ENCODE peak calls at places on chromosomes 16 and 17, in seven cellular contexts. P, J, D, V, L, O and N are unnamed samples.

GRCh38 chr17:31068291-31068690 is 26.5 kb upstream of the NF1 start:
- DNase-seq in P (no peak), J (peak; percentile 53), D (peak; percentile 46), V (peak; percentile 40), L (no peak), O (peak; percentile 17), N (no peak)

GRCh38 chr16:75087040-75087979 is 29.3 kb downstream of the LDHD start:
- DNase-seq in P (peak; percentile 89), J (no peak), D (no peak), V (peak; percentile 67), L (peak; percentile 54), O (no peak), N (no peak)

GRCh38 chr16:56647641-56648431 is 3.9 kb upstream of the MT1B start:
- DNase-seq in P (no peak), J (no peak), D (no peak), V (no peak), L (no peak), O (no peak), N (no peak)

GRCh38 chr16:87000007-87000406 is 317.2 kb downstream of the C16orf95 start:
- DNase-seq in P (no peak), J (peak; percentile 58), D (no peak), V (no peak), L (no peak), O (no peak), N (no peak)

GRCh38 chr16:89843409-89844350 is 15.4 kb downstream of the SPIRE2 start:
- DNase-seq in P (no peak), J (no peak), D (peak; percentile 17), V (no peak), L (no peak), O (no peak), N (no peak)

GRCh38 chr16:51276335-51276734 is 125.3 kb upstream of the SALL1 start:
- DNase-seq in P (no peak), J (peak; percentile 28), D (no peak), V (peak; percentile 60), L (no peak), O (no peak), N (no peak)

GRCh38 chr17:73782641-73783381 is 138.6 kb upstream of the SDK2 start:
- DNase-seq in P (no peak), J (no peak), D (no peak), V (no peak), L (no peak), O (no peak), N (no peak)

GRCh38 chr17:44187131-44187899 is 543 bp downstream of the TMUB2 start:
- DNase-seq in P (peak; percentile 63), J (no peak), D (no peak), V (peak; percentile 76), L (no peak), O (no peak), N (peak; percentile 75)

GRCh38 chr16:89367538-89368059 is 122.8 kb downstream of the ANKRD11 start:
- DNase-seq in P (no peak), J (no peak), D (no peak), V (no peak), L (no peak), O (no peak), N (no peak)

GRCh38 chr17:64223283-64223682 is 39.8 kb downstream of the TEX2 start:
- DNase-seq in P (no peak), J (no peak), D (no peak), V (no peak), L (no peak), O (no peak), N (no peak)

GRCh38 chr17:82346342-82347300 is 12.4 kb upstream of the TEX19 start:
- DNase-seq in P (no peak), J (peak; percentile 34), D (no peak), V (no peak), L (no peak), O (no peak), N (peak; percentile 45)

GRCh38 chr17:49991409-49991808 is 3.6 kb downstream of the DLX3 start:
- DNase-seq in P (no peak), J (no peak), D (no peak), V (no peak), L (no peak), O (no peak), N (no peak)

GRCh38 chr16:63447121-63447520 is 1410.9 kb upstream of the CDH8 start:
- DNase-seq in P (no peak), J (no peak), D (no peak), V (no peak), L (no peak), O (no peak), N (no peak)

GRCh38 chr17:81924557-81925532 is 2.7 kb downstream of the MAFG start:
- DNase-seq in P (no peak), J (no peak), D (no peak), V (no peak), L (no peak), O (no peak), N (no peak)

GRCh38 chr16:89722392-89723278 is 1.3 kb downstream of the ZNF276 start:
- DNase-seq in P (peak; percentile 31), J (peak; percentile 86), D (peak; percentile 66), V (peak; percentile 45), L (peak; percentile 82), O (no peak), N (peak; percentile 95)

GRCh38 chr17:7313890-7314718 is 1.1 kb downstream of the GPS2 start:
- DNase-seq in P (no peak), J (no peak), D (no peak), V (peak; percentile 42), L (no peak), O (no peak), N (no peak)

GRCh38 chr17:30550512-30551273 is 73.5 kb downstream of the GOSR1 start:
- DNase-seq in P (peak; percentile 18), J (peak; percentile 37), D (no peak), V (peak; percentile 78), L (no peak), O (no peak), N (no peak)

GRCh38 chr16:66359012-66359411 is 7.5 kb upstream of the CDH5 start:
- DNase-seq in P (peak; percentile 31), J (no peak), D (no peak), V (peak; percentile 66), L (no peak), O (no peak), N (no peak)

GRCh38 chr16:74035816-74036215 is 260.8 kb upstream of the PSMD7 start:
- DNase-seq in P (no peak), J (peak; percentile 22), D (no peak), V (peak; percentile 4), L (no peak), O (no peak), N (no peak)

GRCh38 chr16:81558444-81559175 is 114.0 kb downstream of the CMIP start:
- DNase-seq in P (no peak), J (peak; percentile 92), D (no peak), V (no peak), L (no peak), O (peak; percentile 59), N (peak; percentile 87)

GRCh38 chr16:81796035-81796434 is 16.9 kb downstream of the PLCG2 start:
- DNase-seq in P (no peak), J (no peak), D (no peak), V (no peak), L (no peak), O (no peak), N (no peak)

GRCh38 chr17:11997972-11998233 is 628 bp upstream of the ZNF18 start:
- DNase-seq in P (no peak), J (no peak), D (no peak), V (no peak), L (no peak), O (no peak), N (no peak)

GRCh38 chr16:57898961-57899360 is 72.0 kb downstream of the CNGB1 start:
- DNase-seq in P (no peak), J (no peak), D (no peak), V (no peak), L (no peak), O (no peak), N (no peak)

GRCh38 chr16:18839555-18839954 is 38.2 kb upstream of the ARL6IP1 start:
- DNase-seq in P (no peak), J (no peak), D (no peak), V (peak; percentile 14), L (no peak), O (no peak), N (no peak)

GRCh38 chr16:75443301-75443700 is 10.0 kb upstream of the CFDP1 start:
- DNase-seq in P (peak; percentile 50), J (no peak), D (no peak), V (peak; percentile 44), L (no peak), O (no peak), N (no peak)

GRCh38 chr16:57619606-57620315 is 8.7 kb upstream of the ADGRG1 start:
- DNase-seq in P (no peak), J (peak; percentile 88), D (no peak), V (no peak), L (no peak), O (no peak), N (peak; percentile 66)

GRCh38 chr16:634996-635395 is 1.1 kb downstream of the METTL26 start:
- DNase-seq in P (no peak), J (no peak), D (peak; percentile 29), V (no peak), L (no peak), O (no peak), N (no peak)

GRCh38 chr17:67557052-67557845 is 160.5 kb upstream of the NOL11 start:
- DNase-seq in P (no peak), J (no peak), D (no peak), V (no peak), L (no peak), O (no peak), N (no peak)
- TF ChIP-seq CTCF in P (no peak), J (no peak), D (no peak), V (no peak), L (no peak), O (no peak), N (no peak)

GRCh38 chr16:46903255-46903905 is 19.2 kb downstream of the GPT2 start:
- DNase-seq in P (no peak), J (no peak), D (no peak), V (no peak), L (no peak), O (no peak), N (no peak)
- TF ChIP-seq CTCF in P (no peak), J (no peak), D (no peak), V (no peak), L (no peak), O (no peak), N (no peak)

GRCh38 chr17:8740486-8740885 is 4.2 kb downstream of the CCDC42 start:
- DNase-seq in P (no peak), J (no peak), D (peak; percentile 49), V (no peak), L (no peak), O (no peak), N (no peak)
- TF ChIP-seq CTCF in P (no peak), J (no peak), D (no peak), V (no peak), L (no peak), O (no peak), N (no peak)

DNA sequence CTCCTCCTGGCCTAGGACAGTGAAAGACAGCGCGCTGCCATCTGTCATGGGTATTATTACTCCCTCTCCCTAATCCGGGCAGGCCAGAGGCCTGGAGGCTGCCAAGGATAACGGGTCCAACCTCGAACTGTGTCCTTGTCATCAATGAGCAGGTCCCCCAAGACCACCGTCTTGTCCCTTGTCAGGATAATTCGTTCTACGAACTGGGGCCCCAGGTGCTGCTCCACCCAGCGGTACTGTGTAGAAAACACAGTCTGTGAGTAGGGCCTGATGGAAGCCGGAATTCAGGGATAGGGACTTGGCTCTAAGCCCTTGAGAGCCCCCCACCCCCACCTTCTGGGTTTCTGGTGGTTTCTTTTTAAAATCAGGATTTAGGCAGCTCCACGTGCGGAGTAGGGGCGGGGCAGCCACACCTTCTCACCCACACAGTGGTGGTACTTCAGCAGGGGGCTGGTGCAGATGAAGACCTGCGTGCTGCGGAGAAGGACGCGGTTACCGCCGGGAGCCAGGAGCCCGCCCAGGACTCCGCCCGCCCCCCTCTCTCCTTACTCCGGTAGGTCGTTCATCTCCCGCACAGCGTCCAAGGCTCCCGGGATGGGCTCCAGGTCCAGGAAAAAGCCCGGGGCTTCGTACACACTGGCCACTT is 787 bp downstream of the NT5C start:
- DNase-seq in P (peak; percentile 49), J (peak; percentile 61), D (peak; percentile 76), V (peak; percentile 52), L (peak; percentile 45), O (peak; percentile 42), N (peak; percentile 66)
- TF ChIP-seq CTCF in P (peak; percentile 60), J (peak; percentile 52), D (peak; percentile 71), V (peak; percentile 51), L (peak; percentile 42), O (peak; percentile 65), N (peak; percentile 48)